ENCODE peak calls at places on chromosomes 5 and 9, in ten cellular contexts. O, D, H, C, V, U, P, M, I and B are unnamed samples.

GRCh38 chr9:117733465-117733864 is 29.3 kb downstream of the TLR4 start:
- DNase-seq in M (no peak), H (no peak), I (no peak), U (no peak), D (no peak), C (no peak), P (no peak), O (no peak), V (no peak), B (no peak)

GRCh38 chr5:155878991-155879575 is 447.9 kb upstream of the SGCD start:
- DNase-seq in C (no peak), M (no peak), I (no peak), U (no peak), V (no peak), H (no peak), P (no peak), D (no peak), O (no peak), B (no peak)

GRCh38 chr5:133240425-133241091 is 188.7 kb downstream of the HSPA4 start:
- DNase-seq in U (no peak), I (peak; percentile 97), V (peak; percentile 84), C (no peak), P (no peak), O (peak; percentile 95), D (peak; percentile 89), H (peak; percentile 77), M (no peak), B (no peak)

GRCh38 chr9:8329561-8330283 is 530.1 kb upstream of the DMAC1 start:
- DNase-seq in V (no peak), D (no peak), M (no peak), O (no peak), U (no peak), P (peak; percentile 7), C (no peak), I (no peak), H (no peak), B (no peak)

GRCh38 chr5:9207820-9208418 is 338.0 kb downstream of the SEMA5A start:
- DNase-seq in H (no peak), P (no peak), D (no peak), M (no peak), C (no peak), V (no peak), I (peak; percentile 56), U (no peak), O (peak; percentile 38), B (no peak)

GRCh38 chr9:134889386-134890214 is 9.0 kb downstream of the FCN2 start:
- DNase-seq in V (no peak), O (no peak), U (no peak), M (no peak), H (no peak), C (no peak), I (no peak), P (no peak), D (no peak), B (no peak)

GRCh38 chr9:130715270-130716077 is 21.9 kb downstream of the EXOSC2 start:
- DNase-seq in H (no peak), U (no peak), I (peak; percentile 38), V (no peak), D (peak; percentile 43), C (no peak), P (no peak), O (peak; percentile 56), M (no peak), B (no peak)

GRCh38 chr9:98083059-98083458 is 26.5 kb downstream of the NANS start:
- DNase-seq in H (no peak), I (no peak), P (no peak), U (no peak), V (no peak), M (no peak), D (no peak), O (no peak), C (no peak), B (no peak)

GRCh38 chr5:80254767-80255424 is 952 bp downstream of the SERINC5 start:
- DNase-seq in V (no peak), I (peak; percentile 23), H (no peak), U (no peak), C (no peak), P (peak; percentile 11), M (no peak), O (peak; percentile 65), D (no peak), B (peak; percentile 7)

GRCh38 chr5:111432828-111433536 is 79.4 kb downstream of the STARD4 start:
- DNase-seq in D (no peak), H (no peak), M (no peak), O (no peak), U (no peak), V (no peak), P (no peak), I (peak; percentile 37), C (no peak), B (no peak)

GRCh38 chr5:403995-404394 is 39.0 kb upstream of the EXOC3 start:
- DNase-seq in M (no peak), D (no peak), P (no peak), C (no peak), V (no peak), O (no peak), I (no peak), U (no peak), H (no peak), B (no peak)

GRCh38 chr9:134434896-134435506 is 108.7 kb downstream of the RXRA start:
- DNase-seq in U (peak; percentile 96), H (peak; percentile 94), M (peak; percentile 79), O (peak; percentile 90), V (peak; percentile 95), P (peak; percentile 98), C (no peak), D (peak; percentile 92), I (peak; percentile 94), B (no peak)

GRCh38 chr5:7878381-7878873 is 9.5 kb downstream of the MTRR start:
- DNase-seq in O (peak; percentile 13), P (no peak), M (no peak), C (no peak), H (no peak), U (no peak), D (no peak), I (peak; percentile 26), V (no peak), B (no peak)

GRCh38 chr9:130825809-130826208 is 9.2 kb upstream of the ABL1 start:
- DNase-seq in O (no peak), P (no peak), M (no peak), C (no peak), I (no peak), V (no peak), H (no peak), D (no peak), U (no peak), B (no peak)

GRCh38 chr5:1209552-1209852 is 8.1 kb downstream of the SLC6A19 start:
- DNase-seq in C (no peak), I (no peak), P (no peak), O (no peak), V (no peak), U (no peak), H (no peak), M (no peak), D (no peak), B (no peak)

GRCh38 chr9:129138476-129139232 is 27.4 kb downstream of the PTPA start:
- DNase-seq in C (no peak), P (peak; percentile 65), D (no peak), V (no peak), M (no peak), I (peak; percentile 65), U (peak; percentile 71), H (no peak), O (no peak), B (peak; percentile 8)

GRCh38 chr5:27125856-27126255 is 87.5 kb upstream of the CDH9 start:
- DNase-seq in H (no peak), M (no peak), I (no peak), C (no peak), O (no peak), U (no peak), D (no peak), V (no peak), P (no peak), B (no peak)

GRCh38 chr5:132093310-132093709 is 19.7 kb downstream of the CSF2 start:
- DNase-seq in M (no peak), H (no peak), D (no peak), C (no peak), U (no peak), I (no peak), V (no peak), O (no peak), P (no peak), B (no peak)

GRCh38 chr9:85178486-85178885 is 509.0 kb downstream of the NTRK2 start:
- DNase-seq in O (peak; percentile 23), V (no peak), C (no peak), H (no peak), M (no peak), U (no peak), P (no peak), D (no peak), I (no peak), B (no peak)

GRCh38 chr5:88679638-88680037 is 203.3 kb downstream of the MEF2C start:
- DNase-seq in C (no peak), U (no peak), H (no peak), I (no peak), P (no peak), O (no peak), D (no peak), M (no peak), V (no peak), B (no peak)

GRCh38 chr5:134267366-134268018 is 41.6 kb upstream of the PPP2CA start:
- DNase-seq in D (no peak), P (no peak), C (no peak), V (no peak), M (no peak), H (no peak), U (no peak), O (no peak), I (peak; percentile 23), B (no peak)

GRCh38 chr9:89629096-89629976 is 24.5 kb downstream of the GADD45G start:
- DNase-seq in C (no peak), H (no peak), I (no peak), U (no peak), P (no peak), M (no peak), V (no peak), D (no peak), O (no peak), B (no peak)